ENCODE peak calls at places on chromosome 17, in nine cellular contexts. L is PC-3, H is MM.1S, F is fibroblast of lung, Z is K562, P is H9, K is neural progenitor cell, S is mammary epithelial cell, R is OCI-LY7. M is an unnamed sample.

GRCh38 chr17:17913695-17914332 is 58.4 kb downstream of the TOM1L2 start:
- DNase-seq in L (peak; percentile 96), H (peak; percentile 82), F (peak; percentile 90), Z (peak; percentile 75), P (peak; percentile 92), K (peak; percentile 37), S (peak; percentile 97), R (peak; percentile 21), M (peak; percentile 99)

GRCh38 chr17:55641559-55642160 is 81.0 kb downstream of the TMEM100 start:
- DNase-seq in L (peak; percentile 74), H (peak; percentile 45), F (peak; percentile 42), Z (peak; percentile 21), P (peak; percentile 69), K (peak; percentile 43), S (peak; percentile 31), R (peak; percentile 57), M (no peak)

GRCh38 chr17:76566988-76567431 is 18.6 kb downstream of the ST6GALNAC2 start:
- DNase-seq in L (no peak), H (no peak), F (no peak), Z (no peak), P (peak; percentile 47), K (no peak), S (no peak), R (peak; percentile 21), M (peak; percentile 53)

GRCh38 chr17:9424071-9424640 is 151.5 kb downstream of the STX8 start:
- DNase-seq in L (no peak), H (no peak), F (no peak), Z (no peak), P (peak; percentile 64), K (no peak), S (no peak), R (no peak), M (no peak)

GRCh38 chr17:77208217-77208808 is 67.5 kb downstream of the SEC14L1 start:
- DNase-seq in L (no peak), H (peak; percentile 62), F (peak; percentile 42), Z (no peak), P (no peak), K (peak; percentile 45), S (no peak), R (no peak), M (peak; percentile 89)

GRCh38 chr17:57694051-57694450 is 51.0 kb downstream of the CCDC182 start:
- DNase-seq in L (no peak), H (no peak), F (no peak), Z (no peak), P (no peak), K (no peak), S (no peak), R (no peak), M (no peak)

GRCh38 chr17:76107507-76107906 is 3.9 kb upstream of the EXOC7 start:
- DNase-seq in L (peak; percentile 58), H (peak; percentile 36), F (no peak), Z (no peak), P (no peak), K (peak; percentile 19), S (no peak), R (peak; percentile 74), M (peak; percentile 43)

GRCh38 chr17:43531955-43532354 is 14.2 kb downstream of the ETV4 start:
- DNase-seq in L (peak; percentile 33), H (no peak), F (no peak), Z (no peak), P (no peak), K (no peak), S (no peak), R (no peak), M (no peak)

GRCh38 chr17:42804918-42805367 is 6.3 kb downstream of the CNTD1 start:
- DNase-seq in L (peak; percentile 30), H (no peak), F (no peak), Z (no peak), P (no peak), K (no peak), S (no peak), R (no peak), M (no peak)

GRCh38 chr17:81568416-81568815 is 16.3 kb upstream of the FAAP100 start:
- DNase-seq in L (no peak), H (no peak), F (no peak), Z (no peak), P (no peak), K (no peak), S (no peak), R (no peak), M (no peak)

GRCh38 chr17:2776589-2777241 is 19.5 kb upstream of the RAP1GAP2 start:
- DNase-seq in L (no peak), H (no peak), F (no peak), Z (peak; percentile 27), P (peak; percentile 90), K (peak; percentile 85), S (no peak), R (no peak), M (peak; percentile 85)

GRCh38 chr17:32943647-32944191 is 15.8 kb downstream of the TMEM98 start:
- DNase-seq in L (no peak), H (no peak), F (peak; percentile 72), Z (no peak), P (no peak), K (no peak), S (no peak), R (no peak), M (no peak)

DNA sequence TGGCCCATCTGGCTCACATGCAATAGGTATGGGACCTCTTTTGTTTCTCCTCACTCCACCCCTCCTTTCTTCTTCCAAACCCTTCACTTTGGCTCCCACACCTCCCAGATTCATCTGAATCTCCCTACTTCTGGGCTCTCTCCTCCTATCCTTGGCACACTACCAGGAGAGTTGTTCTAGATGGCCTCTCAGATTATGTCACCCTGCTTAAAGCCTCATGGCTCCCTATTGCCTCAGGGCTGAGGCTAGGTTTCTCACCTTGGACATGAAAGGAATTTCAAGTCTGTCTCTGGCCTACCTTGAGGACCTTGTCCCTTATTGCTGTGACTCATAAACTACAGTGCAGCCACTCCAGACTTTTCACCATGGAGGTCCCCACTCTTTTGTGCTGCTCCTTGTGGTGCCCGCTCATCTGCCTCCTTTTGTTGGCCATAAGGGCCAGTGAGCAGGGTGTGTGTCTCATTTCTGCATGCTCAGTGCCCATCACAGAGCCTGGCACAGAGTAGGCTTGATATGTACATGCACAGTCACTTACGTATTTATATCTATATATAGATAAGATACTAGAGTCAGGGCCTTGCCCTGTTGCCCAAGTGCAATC is 1.0 kb upstream of the MFAP4 start:
- DNase-seq in L (peak; percentile 39), H (no peak), F (no peak), Z (no peak), P (no peak), K (no peak), S (no peak), R (no peak), M (peak; percentile 78)
- H4K20me1 ChIP-seq in L (no peaks in the 10 kb centered on the region), H (no peaks in the 10 kb centered on the region), F (no peaks in the 10 kb centered on the region), Z (no peaks in the 10 kb centered on the region), P (no peaks in the 10 kb centered on the region), K (peaks cover 10% of the 10 kb centered on the region), S (no peaks in the 10 kb centered on the region), R (no peaks in the 10 kb centered on the region), M (peaks cover 6% of the 10 kb centered on the region)

DNA sequence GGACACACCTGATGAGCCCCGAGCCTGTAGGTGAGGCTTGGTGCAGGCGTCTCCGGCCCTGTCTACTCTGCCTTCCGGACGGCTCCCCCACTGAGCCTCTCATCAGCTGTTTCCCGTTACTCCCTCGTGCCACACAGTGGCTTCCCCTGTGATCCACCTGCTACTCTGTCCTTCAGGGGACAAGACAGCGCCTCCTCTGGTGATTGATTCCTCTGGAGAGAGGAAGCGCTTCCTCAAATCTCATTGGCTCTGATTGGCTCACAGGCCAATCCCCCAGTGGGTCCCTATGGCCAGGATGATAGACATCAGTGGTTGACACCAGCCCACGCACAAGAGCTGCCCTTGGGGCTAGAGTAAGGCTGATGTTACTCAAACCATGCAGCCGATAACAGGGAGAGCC is 24.0 kb downstream of the RNF213 start:
- DNase-seq in L (peak; percentile 12), H (no peak), F (no peak), Z (peak; percentile 84), P (peak; percentile 78), K (peak; percentile 63), S (no peak), R (no peak), M (peak; percentile 46)
- TF ChIP-seq CTCF in L (peak; percentile 45), H (no peak), F (no peak), Z (peak; percentile 91), P (peak; percentile 71), K (peak; percentile 46), S (peak; percentile 4), R (peak; percentile 41), M (no peak)

GRCh38 chr17:60435244-60436170 is 13.2 kb downstream of the CHCT1 start:
- DNase-seq in L (peak; percentile 98), H (peak; percentile 75), F (peak; percentile 81), Z (peak; percentile 73), P (peak; percentile 78), K (peak; percentile 80), S (peak; percentile 71), R (peak; percentile 70), M (peak; percentile 94)
- H4K20me1 ChIP-seq in L (no peaks in the 10 kb centered on the region), H (no peaks in the 10 kb centered on the region), F (no peaks in the 10 kb centered on the region), Z (no peaks in the 10 kb centered on the region), P (no peaks in the 10 kb centered on the region), K (no peaks in the 10 kb centered on the region), S (no peaks in the 10 kb centered on the region), R (no peaks in the 10 kb centered on the region), M (no peaks in the 10 kb centered on the region)

GRCh38 chr17:38746004-38746892 is 1.9 kb downstream of the PCGF2 start:
- DNase-seq in L (no peak), H (no peak), F (no peak), Z (no peak), P (no peak), K (no peak), S (no peak), R (peak; percentile 58), M (peak; percentile 75)

GRCh38 chr17:38749222-38750043 is 1.3 kb upstream of the PCGF2 start:
- DNase-seq in L (peak; percentile 73), H (no peak), F (peak; percentile 74), Z (peak; percentile 59), P (peak; percentile 93), K (peak; percentile 90), S (peak; percentile 67), R (no peak), M (peak; percentile 69)

GRCh38 chr17:38748329-38749221 is at the start of gene PCGF2:
- DNase-seq in L (peak; percentile 79), H (no peak), F (peak; percentile 86), Z (peak; percentile 77), P (peak; percentile 98), K (peak; percentile 97), S (peak; percentile 69), R (peak; percentile 66), M (peak; percentile 97)

GRCh38 chr17:38746893-38747384 is 1.2 kb downstream of the PCGF2 start:
- DNase-seq in L (no peak), H (no peak), F (no peak), Z (no peak), P (no peak), K (no peak), S (no peak), R (peak; percentile 64), M (peak; percentile 85)

DNA sequence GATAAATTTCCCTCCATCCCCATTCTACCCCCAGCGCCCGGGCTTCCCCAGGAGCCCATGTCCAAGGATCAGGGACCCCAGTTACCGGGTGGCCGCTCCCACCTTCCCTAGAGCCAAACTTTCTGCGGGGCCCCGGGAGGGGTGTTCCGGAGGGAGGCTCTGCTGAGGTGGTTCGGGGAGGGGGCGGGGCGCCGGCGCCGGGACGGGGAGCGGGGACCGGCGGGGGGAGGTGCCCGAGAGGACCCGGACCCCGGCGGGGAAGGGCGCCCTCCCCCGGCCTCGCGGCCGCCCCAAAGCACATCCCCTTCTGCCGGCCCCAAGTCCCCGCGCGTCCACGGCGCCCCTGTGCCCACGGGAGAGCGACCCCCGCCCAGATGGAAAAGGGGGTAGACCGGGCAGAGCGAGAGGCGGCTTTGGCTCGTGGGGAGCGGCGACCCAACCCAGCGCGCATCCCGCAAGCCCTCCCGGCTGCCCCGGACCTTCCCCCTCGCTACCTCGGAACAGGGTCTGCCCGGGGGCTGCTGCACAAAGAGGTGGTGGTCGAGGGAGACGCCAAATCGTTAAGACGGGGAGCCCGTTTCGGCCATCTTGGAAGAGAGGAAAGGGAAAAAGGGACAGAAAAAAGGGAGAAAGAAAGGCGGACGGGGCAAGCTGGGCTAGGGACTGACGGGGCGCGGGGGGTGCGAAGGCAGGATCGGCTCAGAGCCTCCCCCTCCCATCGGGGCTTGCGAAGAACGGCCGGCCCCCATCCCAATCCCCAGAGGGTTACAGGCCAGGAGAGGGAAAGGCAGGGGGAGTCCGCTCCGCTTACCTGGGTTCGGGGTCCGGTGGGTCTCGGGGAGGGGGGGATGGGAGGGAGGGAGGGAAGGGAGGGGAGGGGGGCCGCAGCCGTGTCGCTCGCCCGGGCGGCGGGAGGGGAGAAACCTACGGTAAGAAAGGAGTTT is 479 bp downstream of the PCGF2 start:
- DNase-seq in L (no peak), H (no peak), F (no peak), Z (peak; percentile 89), P (no peak), K (peak; percentile 80), S (peak; percentile 11), R (peak; percentile 70), M (peak; percentile 90)
- TF ChIP-seq CTCF in L (no peak), H (no peak), F (no peak), Z (peak; percentile 30), P (peak; percentile 40), K (peak; percentile 35), S (no peak), R (peak; percentile 65), M (no peak)